ENCODE peak calls at places on chromosomes 6 and 20, in six cellular contexts. E is lower lobe of right lung; C is SK-N-SH; B is CD8-positive, alpha-beta memory T cell; O is A549; G is body of pancreas. R is an unnamed sample.

GRCh38 chr6:5580736-5581568 is 319.6 kb downstream of the FARS2 start:
- DNase-seq in E (no peak), C (no peak), B (no peak), O (no peak), G (no peak), R (no peak)

GRCh38 chr6:30171677-30172471 is 8.5 kb downstream of the TRIM15 start:
- DNase-seq in E (peak; percentile 65), C (peak; percentile 71), B (no peak), O (no peak), G (no peak), R (no peak)

GRCh38 chr6:15058200-15059070 is 187.4 kb upstream of the JARID2 start:
- DNase-seq in E (no peak), C (peak; percentile 58), B (no peak), O (no peak), G (no peak), R (no peak)

GRCh38 chr6:38450717-38451116 is 189.0 kb downstream of the BTBD9 start:
- DNase-seq in E (no peak), C (no peak), B (no peak), O (no peak), G (no peak), R (no peak)

GRCh38 chr6:131167773-131168172 is 32.5 kb downstream of the AKAP7 start:
- DNase-seq in E (no peak), C (no peak), B (no peak), O (no peak), G (no peak), R (no peak)

GRCh38 chr6:167866642-167867041 is 39.9 kb downstream of the AFDN start:
- DNase-seq in E (no peak), C (no peak), B (no peak), O (no peak), G (no peak), R (no peak)

GRCh38 chr20:59577037-59577808 is 27.1 kb upstream of the PHACTR3 start:
- DNase-seq in E (no peak), C (peak; percentile 87), B (no peak), O (no peak), G (no peak), R (no peak)

GRCh38 chr20:37622728-37623127 is 71.1 kb upstream of the CTNNBL1 start:
- DNase-seq in E (no peak), C (no peak), B (no peak), O (no peak), G (no peak), R (no peak)

GRCh38 chr6:24923885-24924401 is 11.8 kb downstream of the RIPOR2 start:
- DNase-seq in E (no peak), C (no peak), B (no peak), O (no peak), G (no peak), R (no peak)

GRCh38 chr6:967666-968065 is 274.7 kb upstream of the EXOC2 start:
- DNase-seq in E (no peak), C (no peak), B (no peak), O (no peak), G (no peak), R (no peak)

GRCh38 chr6:215335-216034 is 76.8 kb upstream of the DUSP22 start:
- DNase-seq in E (peak; percentile 54), C (no peak), B (peak; percentile 48), O (no peak), G (no peak), R (peak; percentile 82)

GRCh38 chr6:27553123-27553904 is 80.4 kb upstream of the ZNF184 start:
- DNase-seq in E (no peak), C (no peak), B (no peak), O (peak; percentile 86), G (no peak), R (no peak)

GRCh38 chr6:40371095-40371494 is 216.1 kb downstream of the LRFN2 start:
- DNase-seq in E (no peak), C (no peak), B (no peak), O (no peak), G (no peak), R (no peak)

DNA sequence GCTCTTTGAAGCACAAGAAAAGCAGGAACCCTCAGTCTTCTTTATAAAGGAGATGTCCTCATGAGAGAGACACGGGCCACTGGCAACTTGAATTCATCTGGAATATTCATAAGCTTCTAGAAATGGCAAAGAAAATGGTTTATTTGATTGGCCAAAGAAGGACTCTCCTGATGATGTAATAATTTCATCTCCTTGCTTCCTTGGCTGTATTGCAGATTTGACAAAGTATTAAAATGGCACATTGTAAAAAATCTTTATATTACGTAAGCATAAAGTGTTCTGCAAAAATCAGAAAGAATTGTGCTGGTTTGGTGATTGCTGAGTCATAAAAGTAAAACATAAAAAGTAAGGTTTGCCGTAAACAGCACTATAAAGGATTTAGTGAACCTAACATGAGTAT is 255.9 kb upstream of the RREB1 start:
- DNase-seq in E (no peak), C (no peak), B (no peak), O (no peak), G (no peak), R (no peak)
- H3K27ac ChIP-seq in E (no peak overlapping the region), C (no peak overlapping the region), B (no peak overlapping the region), O (no peak overlapping the region), G (peak overlapping the region; percentile 56), R (no peak overlapping the region)

GRCh38 chr20:64206619-64207018 is 42.4 kb downstream of the MYT1 start:
- DNase-seq in E (no peak), C (no peak), B (no peak), O (no peak), G (no peak), R (no peak)
- H3K4me1 ChIP-seq in E (no peaks in the 10 kb centered on the region), C (peaks cover 8% of the 10 kb centered on the region), B (no peaks in the 10 kb centered on the region), O (no peaks in the 10 kb centered on the region), G (no peaks in the 10 kb centered on the region), R (no peaks in the 10 kb centered on the region)

GRCh38 chr6:130070306-130070705 is 51.9 kb downstream of the L3MBTL3 start:
- DNase-seq in E (no peak), C (no peak), B (no peak), O (no peak), G (no peak), R (no peak)
- H3K27ac ChIP-seq in E (no peak overlapping the region), C (no peak overlapping the region), B (no peak overlapping the region), O (no peak overlapping the region), G (no peak overlapping the region), R (no peak overlapping the region)

GRCh38 chr20:35564905-35565304 is 23.0 kb downstream of the ERGIC3 start:
- DNase-seq in E (no peak), C (no peak), B (no peak), O (no peak), G (no peak), R (no peak)
- H3K4me1 ChIP-seq in E (no peaks in the 10 kb centered on the region), C (no peaks in the 10 kb centered on the region), B (no peaks in the 10 kb centered on the region), O (no peaks in the 10 kb centered on the region), G (no peaks in the 10 kb centered on the region), R (no peaks in the 10 kb centered on the region)

R was measured in right cardiac atrium.